ENCODE peak calls at places on chromosomes 7 and 10, in nine cellular contexts. S, W, J, V, F, H, T, Y and A are unnamed samples.
A peak's percentile ranks its signal among the peaks of the same experiment; 100 is the strongest.

GRCh38 chr7:128361463-128362441 is at the start of gene PRRT4:
- DNase-seq in Y (no peak), J (peak; percentile 28), S (no peak), W (no peak), V (no peak), T (no peak), H (peak; percentile 45), F (no peak), A (no peak)

GRCh38 chr7:97090761-97091353 is 26.6 kb upstream of the SDHAF3 start:
- DNase-seq in F (no peak), T (no peak), Y (no peak), V (no peak), W (no peak), H (no peak), J (no peak), S (no peak), A (no peak)

GRCh38 chr10:86871563-86872183 is 85.7 kb downstream of the MMRN2 start:
- DNase-seq in Y (no peak), H (peak; percentile 49), T (no peak), J (no peak), S (no peak), F (no peak), W (no peak), V (no peak), A (no peak)

GRCh38 chr10:92657024-92657423 is 32.7 kb upstream of the HHEX start:
- DNase-seq in H (no peak), S (peak; percentile 16), V (no peak), W (no peak), Y (no peak), T (no peak), J (no peak), F (no peak), A (no peak)

GRCh38 chr7:126803060-126803665 is 449.6 kb downstream of the GRM8 start:
- DNase-seq in J (peak; percentile 12), W (no peak), V (peak; percentile 83), H (peak; percentile 71), T (peak; percentile 31), F (no peak), S (no peak), Y (peak; percentile 71), A (peak; percentile 29)

GRCh38 chr10:118173326-118173725 is 126.6 kb upstream of the RAB11FIP2 start:
- DNase-seq in J (no peak), T (no peak), W (no peak), F (no peak), H (no peak), V (no peak), Y (no peak), S (no peak), A (no peak)

GRCh38 chr7:134931487-134931886 is 54.8 kb upstream of the AGBL3 start:
- DNase-seq in V (peak; percentile 42), W (no peak), T (no peak), S (no peak), F (no peak), J (no peak), H (no peak), Y (no peak), A (no peak)

GRCh38 chr10:124535731-124536495 is 74.3 kb downstream of the LHPP start:
- DNase-seq in T (no peak), F (no peak), H (no peak), S (no peak), J (no peak), W (no peak), V (no peak), Y (no peak), A (no peak)

GRCh38 chr7:78018541-78019456 is 220.2 kb downstream of the PHTF2 start:
- DNase-seq in H (peak; percentile 27), Y (no peak), T (no peak), V (peak; percentile 14), J (no peak), F (peak; percentile 30), S (peak; percentile 74), W (no peak), A (no peak)

GRCh38 chr7:78019457-78020130 is 221.0 kb downstream of the PHTF2 start:
- DNase-seq in W (peak; percentile 69), V (peak; percentile 71), T (peak; percentile 46), H (peak; percentile 90), F (peak; percentile 89), Y (peak; percentile 11), S (peak; percentile 98), J (peak; percentile 58), A (peak; percentile 33)

GRCh38 chr7:78022165-78022564 is 223.6 kb downstream of the PHTF2 start:
- DNase-seq in Y (no peak), T (no peak), W (no peak), V (no peak), S (no peak), H (no peak), J (no peak), F (no peak), A (no peak)

GRCh38 chr7:78020874-78021249 is 222.3 kb downstream of the PHTF2 start:
- DNase-seq in V (no peak), W (no peak), T (no peak), F (no peak), S (no peak), H (no peak), Y (no peak), J (no peak), A (no peak)

DNA sequence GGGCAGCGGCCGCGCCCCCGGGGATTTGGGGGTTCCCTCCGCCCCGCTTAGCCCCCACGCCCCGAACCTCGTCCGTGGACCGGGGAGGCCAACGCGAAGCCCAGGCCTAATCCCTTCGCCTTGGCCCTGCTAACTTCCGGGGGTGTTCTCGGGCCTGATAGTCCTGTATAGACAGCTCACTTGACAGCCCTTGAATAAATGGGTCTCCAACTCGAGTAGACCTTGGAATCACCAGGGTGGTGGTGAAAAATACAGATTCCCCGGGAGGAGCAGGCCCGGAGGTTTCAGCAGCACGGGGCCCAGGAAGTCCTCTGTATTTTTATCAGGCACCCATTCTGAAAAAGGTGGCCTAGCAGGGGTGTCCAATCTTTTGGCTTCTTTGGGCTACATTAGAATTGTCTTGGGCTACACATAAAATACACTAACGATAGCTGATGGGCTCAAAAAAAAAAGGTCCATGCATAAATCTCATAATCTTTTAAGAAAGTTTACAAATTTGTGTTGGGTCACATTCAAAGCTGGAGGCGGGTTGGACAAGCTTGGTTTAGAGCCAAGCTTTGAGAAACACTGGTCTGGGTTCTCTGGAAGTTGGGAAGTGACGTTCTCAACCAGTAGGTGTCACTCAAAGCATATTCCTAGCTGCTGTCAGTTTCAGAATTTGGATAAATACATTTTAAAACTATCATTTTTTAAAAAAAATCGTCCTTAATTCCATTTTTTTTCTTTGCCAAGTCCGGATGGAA is 221.7 kb downstream of the PHTF2 start:
- DNase-seq in H (peak; percentile 79), V (peak; percentile 80), F (peak; percentile 40), J (peak; percentile 31), W (no peak), S (no peak), Y (peak; percentile 76), T (peak; percentile 75), A (peak; percentile 70)
- H3K4me3 ChIP-seq in H (peak overlapping the region; percentile 59), V (peak overlapping the region; percentile 63), F (peak overlapping the region; percentile 76), J (peak overlapping the region; percentile 41), W (peak overlapping the region; percentile 78), S (no peak overlapping the region), Y (peak overlapping the region; percentile 47), T (peak overlapping the region; percentile 54), A (peak overlapping the region; percentile 44)

GRCh38 chr10:11344081-11344480 is 267.4 kb downstream of the USP6NL start:
- DNase-seq in W (no peak), Y (no peak), T (no peak), V (no peak), J (no peak), H (no peak), S (no peak), F (no peak), A (no peak)

GRCh38 chr10:11339660-11340059 is 271.8 kb downstream of the USP6NL start:
- DNase-seq in V (no peak), Y (no peak), H (no peak), W (no peak), T (no peak), F (no peak), J (no peak), S (no peak), A (no peak)

GRCh38 chr10:11339013-11339412 is 272.4 kb downstream of the USP6NL start:
- DNase-seq in S (no peak), W (no peak), H (no peak), J (no peak), T (no peak), Y (no peak), F (no peak), V (no peak), A (no peak)

GRCh38 chr10:11338160-11338844 is 273.1 kb downstream of the USP6NL start:
- DNase-seq in F (no peak), W (no peak), Y (no peak), S (no peak), V (no peak), J (no peak), H (no peak), T (no peak), A (no peak)

DNA sequence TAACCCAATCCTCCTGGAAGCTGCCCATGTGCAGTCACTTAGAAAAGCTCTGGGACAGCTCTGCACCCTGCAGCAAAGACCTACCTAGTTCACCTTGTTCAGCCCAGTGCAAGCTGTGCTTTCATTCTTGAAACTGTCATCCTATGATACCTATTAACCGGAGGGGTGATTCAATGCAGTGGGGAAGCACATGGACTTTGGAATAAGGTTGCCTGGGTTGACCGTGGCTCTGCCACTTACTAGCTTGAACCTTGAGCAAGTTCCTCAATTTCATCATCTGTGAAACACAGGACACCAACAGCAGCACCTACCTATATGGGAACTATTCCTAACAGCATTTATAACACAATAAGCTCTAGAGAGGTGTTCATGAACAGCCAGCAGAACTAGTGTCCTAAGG is 270.2 kb downstream of the USP6NL start:
- DNase-seq in H (no peak), V (no peak), F (no peak), T (no peak), J (no peak), S (no peak), Y (no peak), W (no peak), A (no peak)
- TF ChIP-seq CTCF in H (no peak), V (no peak), F (no peak), T (no peak), J (no peak), S (no peak), Y (no peak), W (no peak), A (no peak)

GRCh38 chr7:70285854-70286253 is 687.6 kb downstream of the AUTS2 start:
- DNase-seq in W (no peak), Y (no peak), S (no peak), V (no peak), J (no peak), T (no peak), H (no peak), F (no peak), A (no peak)

GRCh38 chr7:70294512-70294911 is 696.2 kb downstream of the AUTS2 start:
- DNase-seq in Y (no peak), W (no peak), J (no peak), V (no peak), S (no peak), F (no peak), H (no peak), T (no peak), A (no peak)

GRCh38 chr7:70285176-70285575 is 686.9 kb downstream of the AUTS2 start:
- DNase-seq in F (no peak), W (no peak), T (no peak), S (no peak), H (no peak), Y (no peak), V (no peak), J (no peak), A (no peak)

DNA sequence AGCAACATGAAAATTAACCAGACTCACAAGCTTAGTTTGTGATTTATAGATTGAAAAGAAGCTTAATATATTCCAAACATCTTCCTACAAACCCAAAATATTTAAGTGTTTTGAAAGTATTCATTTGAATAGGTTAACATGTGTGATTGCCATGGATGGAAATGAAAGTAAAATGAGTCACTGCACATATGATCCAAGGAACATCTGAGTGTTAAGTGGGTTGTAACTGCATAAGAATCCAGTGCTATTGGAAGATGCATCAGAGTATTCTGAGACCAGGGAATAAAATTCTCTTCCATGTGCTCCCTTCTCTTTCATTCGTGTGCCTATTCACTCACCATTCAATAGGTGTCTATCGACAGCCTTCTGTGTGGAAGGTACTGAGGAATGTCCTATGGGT is 690.8 kb downstream of the AUTS2 start:
- DNase-seq in V (no peak), H (no peak), J (no peak), T (no peak), W (no peak), S (no peak), F (no peak), Y (peak; percentile 2), A (no peak)
- H3K4me3 ChIP-seq in V (no peak overlapping the region), H (no peak overlapping the region), J (no peak overlapping the region), T (no peak overlapping the region), W (no peak overlapping the region), S (no peak overlapping the region), F (no peak overlapping the region), Y (no peak overlapping the region), A (no peak overlapping the region)

DNA sequence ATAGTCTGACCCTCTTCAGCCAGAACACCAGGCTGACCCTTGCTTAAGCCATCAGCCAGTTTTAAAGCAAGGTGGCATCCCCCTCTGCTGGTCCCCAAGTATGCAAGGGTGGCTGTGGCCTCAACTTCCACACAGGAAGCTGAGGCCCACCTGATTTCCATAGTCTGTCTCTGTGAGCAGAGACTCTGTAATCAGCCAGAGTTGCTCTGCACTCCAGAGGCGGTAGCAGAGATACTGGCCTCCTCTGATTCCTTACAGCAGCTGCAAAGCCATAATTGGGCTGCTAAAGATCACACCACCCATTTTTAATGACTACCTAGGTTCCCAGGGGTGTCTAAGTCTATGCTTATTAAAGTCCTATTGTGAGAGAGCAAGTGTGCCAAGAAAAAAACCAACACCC is 1.8 kb downstream of the PDAP1 start:
- DNase-seq in F (no peak), W (no peak), H (no peak), T (no peak), V (no peak), Y (no peak), J (no peak), S (no peak), A (no peak)
- TF ChIP-seq CTCF in F (no peak), W (no peak), H (no peak), T (no peak), V (no peak), Y (no peak), J (no peak), S (no peak), A (no peak)